ENCODE peak calls at places on chromosomes 12 and 14, in five cellular contexts. B is K562, V is ovary, F is IMR-90, Z is HCT116. N is an unnamed sample.

GRCh38 chr14:32998433-32998832 is 59.8 kb downstream of the NPAS3 start:
- DNase-seq in V (no peak), Z (no peak), F (peak), B (no peak), N (no peak)

GRCh38 chr12:97751704-97752103 is 289.1 kb downstream of the RMST start:
- DNase-seq in F (no peak), Z (no peak), V (no peak), B (no peak), N (no peak)

GRCh38 chr12:39503445-39503844 is 60.5 kb upstream of the KIF21A start:
- DNase-seq in V (no peak), Z (peak), B (no peak), F (no peak), N (peak)

GRCh38 chr14:32201816-32202467 is at the start of gene RNU6-7:
- DNase-seq in F (peak), B (no peak), Z (no peak), V (peak), N (no peak)

GRCh38 chr12:110245278-110245868 is 35.7 kb upstream of the ATP2A2 start:
- DNase-seq in Z (no peak), V (no peak), B (no peak), F (no peak), N (no peak)

GRCh38 chr14:105999361-106000028 is 473.1 kb downstream of the TMEM121 start:
- DNase-seq in F (no peak), B (no peak), Z (peak), V (no peak), N (no peak)

GRCh38 chr14:88323086-88323519 is at the start of gene KCNK10:
- DNase-seq in B (no peak), Z (no peak), V (no peak), F (no peak), N (no peak)

GRCh38 chr14:53338192-53338591 is 185.1 kb upstream of the DDHD1 start:
- DNase-seq in B (no peak), Z (no peak), F (peak), V (no peak), N (peak)

GRCh38 chr12:112198120-112198733 is 72.9 kb downstream of the TRAFD1 start:
- DNase-seq in Z (peak), B (peak), F (peak), V (peak), N (peak)

GRCh38 chr12:121837680-121838079 is 21.0 kb downstream of the HPD start:
- DNase-seq in F (no peak), Z (no peak), B (no peak), V (no peak), N (no peak)

GRCh38 chr12:104519190-104519857 is 62.6 kb downstream of the CHST11 start:
- DNase-seq in B (no peak), Z (no peak), F (no peak), V (no peak), N (no peak)

GRCh38 chr14:54291491-54292191 is 105.2 kb upstream of the CDKN3 start:
- DNase-seq in Z (no peak), V (no peak), B (no peak), F (no peak), N (no peak)

GRCh38 chr12:62347922-62348650 is 87.9 kb downstream of the USP15 start:
- DNase-seq in F (peak), Z (no peak), V (no peak), B (no peak), N (no peak)

GRCh38 chr14:102320033-102320660 is 601 bp downstream of the ZNF839 start:
- DNase-seq in V (peak), B (peak), Z (no peak), F (peak), N (no peak)

GRCh38 chr12:67671419-67671818 is 22.9 kb downstream of the DYRK2 start:
- DNase-seq in Z (no peak), B (no peak), F (peak), V (no peak), N (no peak)

GRCh38 chr12:31117203-31118011 is 43.7 kb downstream of the DDX11 start:
- DNase-seq in V (no peak), F (peak), Z (peak), B (peak), N (peak)

GRCh38 chr14:95998656-95999055 is 40.5 kb upstream of the C14orf132 start:
- DNase-seq in V (no peak), B (no peak), Z (peak), F (peak), N (no peak)

GRCh38 chr12:52389313-52390207 is 4.1 kb upstream of the KRT84 start:
- DNase-seq in Z (no peak), F (no peak), V (no peak), B (no peak), N (no peak)

GRCh38 chr12:97643961-97644360 is 181.4 kb downstream of the RMST start:
- DNase-seq in F (no peak), V (no peak), Z (no peak), B (no peak), N (no peak)

GRCh38 chr14:24194873-24195185 is 412 bp downstream of the TM9SF1 start:
- DNase-seq in B (no peak), Z (no peak), F (no peak), V (no peak), N (no peak)

GRCh38 chr14:24194186-24194872 is 912 bp downstream of the TM9SF1 start:
- DNase-seq in B (no peak), F (no peak), V (no peak), Z (no peak), N (no peak)

GRCh38 chr14:24196071-24197061 is 1.1 kb upstream of the TM9SF1 start:
- DNase-seq in V (no peak), F (peak), Z (no peak), B (peak), N (no peak)

GRCh38 chr14:24197066-24197465 is 1.8 kb upstream of the TM9SF1 start:
- DNase-seq in F (no peak), Z (no peak), B (peak), V (no peak), N (no peak)

DNA sequence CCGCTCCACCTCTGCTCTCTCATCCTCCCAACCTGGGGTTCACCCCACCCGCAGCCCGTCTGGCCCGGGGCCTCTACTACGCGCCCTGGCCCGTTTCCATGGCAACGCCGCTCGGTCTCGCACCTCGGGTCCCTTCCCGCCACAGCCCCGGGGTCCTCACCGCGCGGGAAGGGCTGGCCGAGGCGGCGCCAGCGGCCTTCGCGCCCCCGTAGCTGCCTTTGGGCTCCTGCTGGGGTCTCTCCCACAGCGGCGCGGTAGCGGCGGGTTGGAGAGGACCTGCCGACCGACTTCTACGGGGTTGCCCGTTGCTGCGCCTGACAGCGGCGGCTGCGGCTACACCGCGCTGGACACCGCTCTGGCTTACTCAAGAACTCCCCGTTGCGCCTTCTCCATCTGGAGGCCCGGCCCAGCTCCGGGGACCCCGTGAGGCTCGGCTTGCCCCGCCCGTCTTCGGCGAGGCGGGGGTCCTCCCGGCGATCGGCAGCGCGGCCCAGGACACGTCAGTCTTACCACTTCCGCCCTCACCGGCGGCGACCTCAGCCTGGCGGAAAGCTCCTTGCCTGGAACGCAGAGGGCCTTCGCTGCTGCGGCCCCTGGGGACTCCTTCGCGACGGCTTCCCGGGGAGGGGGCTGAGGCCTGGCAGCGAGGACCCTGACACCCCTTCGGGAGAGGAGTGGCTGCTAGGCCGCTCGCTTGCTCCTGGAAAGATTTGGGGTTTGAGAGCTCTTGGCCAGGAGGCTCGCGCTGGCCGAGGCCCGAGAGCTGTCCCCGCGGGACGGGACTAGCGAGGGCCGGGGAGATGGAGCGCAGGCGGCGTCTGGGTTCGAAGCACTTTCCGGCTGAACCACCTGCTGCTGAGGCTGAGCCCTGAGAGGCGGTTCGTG is at the start of gene TM9SF1:
- DNase-seq in F (peak), Z (peak), V (peak), B (peak), N (peak)
- TF ChIP-seq POLR2A in F (peak), Z (no peak), V (peak), B (peak), N (peak)

GRCh38 chr14:74618078-74618952 is 6.3 kb upstream of the LTBP2 start:
- DNase-seq in Z (peak), V (no peak), B (no peak), F (peak), N (peak)

GRCh38 chr14:74615735-74616134 is 3.7 kb upstream of the LTBP2 start:
- DNase-seq in V (no peak), Z (no peak), F (no peak), B (no peak), N (no peak)

GRCh38 chr14:74616507-74616906 is 4.5 kb upstream of the LTBP2 start:
- DNase-seq in V (no peak), B (peak), Z (peak), F (peak), N (peak)

GRCh38 chr14:74614508-74615495 is 2.8 kb upstream of the LTBP2 start:
- DNase-seq in B (no peak), F (no peak), Z (no peak), V (no peak), N (no peak)

GRCh38 chr14:74616996-74617700 is 5.1 kb upstream of the LTBP2 start:
- DNase-seq in F (no peak), Z (no peak), B (no peak), V (no peak), N (no peak)
- TF ChIP-seq POLR2A in F (no peak), Z (no peak), B (no peak), V (no peak), N (no peak)

GRCh38 chr14:68842298-68842697 is 49.4 kb upstream of the ZFP36L1 start:
- DNase-seq in V (no peak), B (no peak), Z (no peak), F (peak), N (no peak)
- TF ChIP-seq POLR2A in V (no peak), B (no peak), Z (no peak), F (no peak), N (no peak)

GRCh38 chr14:22613091-22613695 is 15.1 kb downstream of the ABHD4 start:
- DNase-seq in Z (no peak), F (no peak), B (no peak), V (no peak), N (no peak)

GRCh38 chr14:22610931-22611330 is 12.8 kb downstream of the ABHD4 start:
- DNase-seq in F (no peak), B (no peak), Z (no peak), V (no peak), N (no peak)

GRCh38 chr14:22613736-22614239 is 15.7 kb downstream of the ABHD4 start:
- DNase-seq in Z (no peak), F (no peak), B (no peak), V (no peak), N (no peak)

GRCh38 chr14:22614240-22614799 is 16.2 kb downstream of the ABHD4 start:
- DNase-seq in Z (peak), F (peak), B (peak), V (no peak), N (peak)
- TF ChIP-seq POLR2A in Z (no peak), F (peak), B (no peak), V (no peak), N (no peak)

DNA sequence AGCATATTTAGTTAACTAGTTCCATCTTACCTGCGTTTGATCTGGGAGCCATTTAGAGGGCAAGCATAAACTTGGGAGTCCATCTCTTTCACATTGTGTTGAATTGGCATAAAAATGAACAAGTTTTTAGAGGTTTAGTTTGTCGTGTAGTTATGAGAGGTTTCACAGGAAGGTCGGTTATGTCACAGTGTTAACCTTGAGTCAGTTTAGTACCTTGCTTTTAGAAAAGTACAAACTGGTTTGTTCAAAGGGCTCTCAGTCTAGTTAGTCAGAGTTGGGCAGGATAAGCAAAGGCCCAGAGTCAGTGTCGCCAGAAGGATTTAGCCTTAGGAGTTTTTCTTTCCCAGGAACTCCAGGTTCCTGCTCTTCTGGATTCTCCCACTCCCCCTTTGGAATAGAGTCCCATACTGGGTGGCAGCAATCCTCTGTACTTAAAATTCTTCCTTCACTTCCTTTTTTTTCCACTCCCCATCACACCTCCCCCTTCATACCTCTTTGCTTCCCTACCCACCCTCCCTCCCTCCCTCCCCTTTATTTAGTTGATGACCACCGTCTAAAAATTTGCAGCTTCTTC is 12.0 kb downstream of the PCBP2 start:
- DNase-seq in F (no peak), V (no peak), Z (no peak), B (no peak), N (no peak)
- TF ChIP-seq POLR2A in F (no peak), V (no peak), Z (no peak), B (no peak), N (no peak)

N was measured in H54.